ENCODE peak calls at places on chromosomes 1 and 21, in five cellular contexts. One of them, this sample, is unnamed.

GRCh38 chr1:116164056-116164889 is 53.1 kb downstream of the MAB21L3 start:
- DNase-seq in choroid plexus epithelial cell: no peak
- DNase-seq in NCI-H460: no peak
- DNase-seq in GM12865: no peak
- DNase-seq in stromal cell of bone marrow: no peak
- DNase-seq in this sample: no peak

GRCh38 chr21:34336756-34337391 is 26.9 kb upstream of the KCNE2 start:
- DNase-seq in choroid plexus epithelial cell: peak
- DNase-seq in NCI-H460: no peak
- DNase-seq in GM12865: no peak
- DNase-seq in stromal cell of bone marrow: peak
- DNase-seq in this sample: no peak

GRCh38 chr1:160996195-160996594 is 24.8 kb downstream of the F11R start:
- DNase-seq in choroid plexus epithelial cell: no peak
- DNase-seq in NCI-H460: peak
- DNase-seq in GM12865: no peak
- DNase-seq in stromal cell of bone marrow: no peak
- DNase-seq in this sample: no peak

GRCh38 chr1:228515200-228515834 is 28.1 kb downstream of the RNF187 start:
- DNase-seq in choroid plexus epithelial cell: peak
- DNase-seq in NCI-H460: peak
- DNase-seq in GM12865: peak
- DNase-seq in stromal cell of bone marrow: peak
- DNase-seq in this sample: peak

GRCh38 chr1:1925437-1926345 is 6.6 kb upstream of the TMEM52 start:
- DNase-seq in choroid plexus epithelial cell: no peak
- DNase-seq in NCI-H460: no peak
- DNase-seq in GM12865: no peak
- DNase-seq in stromal cell of bone marrow: no peak
- DNase-seq in this sample: no peak

GRCh38 chr1:164515932-164516331 is 43.1 kb upstream of the PBX1 start:
- DNase-seq in choroid plexus epithelial cell: peak
- DNase-seq in NCI-H460: no peak
- DNase-seq in GM12865: no peak
- DNase-seq in stromal cell of bone marrow: no peak
- DNase-seq in this sample: no peak

GRCh38 chr1:119227446-119227845 is 87.0 kb upstream of the WARS2 start:
- DNase-seq in choroid plexus epithelial cell: peak
- DNase-seq in NCI-H460: no peak
- DNase-seq in GM12865: no peak
- DNase-seq in stromal cell of bone marrow: no peak
- DNase-seq in this sample: no peak

GRCh38 chr1:4931486-4931885 is 277.1 kb downstream of the AJAP1 start:
- DNase-seq in choroid plexus epithelial cell: no peak
- DNase-seq in NCI-H460: no peak
- DNase-seq in GM12865: no peak
- DNase-seq in stromal cell of bone marrow: no peak
- DNase-seq in this sample: no peak

GRCh38 chr21:25171438-25171837 is 435.8 kb downstream of the MRPL39 start:
- DNase-seq in choroid plexus epithelial cell: peak
- DNase-seq in NCI-H460: no peak
- DNase-seq in GM12865: no peak
- DNase-seq in stromal cell of bone marrow: no peak
- DNase-seq in this sample: no peak

GRCh38 chr1:993379-993995 is 6.4 kb downstream of the HES4 start:
- DNase-seq in choroid plexus epithelial cell: no peak
- DNase-seq in NCI-H460: no peak
- DNase-seq in GM12865: no peak
- DNase-seq in stromal cell of bone marrow: no peak
- DNase-seq in this sample: no peak

GRCh38 chr1:59560807-59561450 is 253.8 kb upstream of the HOOK1 start:
- DNase-seq in choroid plexus epithelial cell: peak
- DNase-seq in NCI-H460: no peak
- DNase-seq in GM12865: peak
- DNase-seq in stromal cell of bone marrow: no peak
- DNase-seq in this sample: no peak

GRCh38 chr1:209861242-209861641 is 33.5 kb downstream of the UTP25 start:
- DNase-seq in choroid plexus epithelial cell: peak
- DNase-seq in NCI-H460: no peak
- DNase-seq in GM12865: no peak
- DNase-seq in stromal cell of bone marrow: no peak
- DNase-seq in this sample: no peak

GRCh38 chr1:228162286-228163003 is 3.2 kb upstream of the IBA57 start:
- DNase-seq in choroid plexus epithelial cell: peak
- DNase-seq in NCI-H460: no peak
- DNase-seq in GM12865: no peak
- DNase-seq in stromal cell of bone marrow: no peak
- DNase-seq in this sample: peak

GRCh38 chr1:203217139-203217621 is 12.3 kb downstream of the CHIT1 start:
- DNase-seq in choroid plexus epithelial cell: no peak
- DNase-seq in NCI-H460: no peak
- DNase-seq in GM12865: no peak
- DNase-seq in stromal cell of bone marrow: no peak
- DNase-seq in this sample: no peak

GRCh38 chr1:239467688-239468087 is 81.3 kb downstream of the CHRM3 start:
- DNase-seq in choroid plexus epithelial cell: no peak
- DNase-seq in NCI-H460: no peak
- DNase-seq in GM12865: no peak
- DNase-seq in stromal cell of bone marrow: no peak
- DNase-seq in this sample: no peak

GRCh38 chr1:228836954-228837481 is 101.7 kb downstream of the RHOU start:
- DNase-seq in choroid plexus epithelial cell: no peak
- DNase-seq in NCI-H460: no peak
- DNase-seq in GM12865: no peak
- DNase-seq in stromal cell of bone marrow: no peak
- DNase-seq in this sample: no peak

GRCh38 chr21:38768385-38769071 is 37.2 kb upstream of the ETS2 start:
- DNase-seq in choroid plexus epithelial cell: peak
- DNase-seq in NCI-H460: no peak
- DNase-seq in GM12865: peak
- DNase-seq in stromal cell of bone marrow: peak
- DNase-seq in this sample: peak

GRCh38 chr1:108829498-108829916 is 27.4 kb downstream of the AKNAD1 start:
- DNase-seq in choroid plexus epithelial cell: no peak
- DNase-seq in NCI-H460: peak
- DNase-seq in GM12865: no peak
- DNase-seq in stromal cell of bone marrow: peak
- DNase-seq in this sample: no peak

GRCh38 chr21:33760641-33761103 is 118.4 kb downstream of the ITSN1 start:
- DNase-seq in choroid plexus epithelial cell: peak
- DNase-seq in NCI-H460: no peak
- DNase-seq in GM12865: no peak
- DNase-seq in stromal cell of bone marrow: no peak
- DNase-seq in this sample: no peak

GRCh38 chr1:36083635-36084501 is at the start of gene TEKT2:
- DNase-seq in choroid plexus epithelial cell: peak
- DNase-seq in NCI-H460: no peak
- DNase-seq in GM12865: no peak
- DNase-seq in stromal cell of bone marrow: no peak
- DNase-seq in this sample: no peak

GRCh38 chr1:182332256-182332655 is 59.3 kb downstream of the GLUL start:
- DNase-seq in choroid plexus epithelial cell: no peak
- DNase-seq in NCI-H460: no peak
- DNase-seq in GM12865: no peak
- DNase-seq in stromal cell of bone marrow: no peak
- DNase-seq in this sample: no peak

GRCh38 chr21:35904995-35905972 is 155.0 kb downstream of the SETD4 start:
- DNase-seq in choroid plexus epithelial cell: no peak
- DNase-seq in NCI-H460: no peak
- DNase-seq in GM12865: no peak
- DNase-seq in stromal cell of bone marrow: no peak
- DNase-seq in this sample: no peak

GRCh38 chr1:34378968-34379729 is 202.4 kb downstream of the C1orf94 start:
- DNase-seq in choroid plexus epithelial cell: no peak
- DNase-seq in NCI-H460: no peak
- DNase-seq in GM12865: no peak
- DNase-seq in stromal cell of bone marrow: no peak
- DNase-seq in this sample: no peak

GRCh38 chr1:6591222-6591621 is 11.4 kb downstream of the ZBTB48 start:
- DNase-seq in choroid plexus epithelial cell: no peak
- DNase-seq in NCI-H460: no peak
- DNase-seq in GM12865: no peak
- DNase-seq in stromal cell of bone marrow: no peak
- DNase-seq in this sample: no peak

GRCh38 chr1:180994262-180994661 is 28.4 kb downstream of the STX6 start:
- DNase-seq in choroid plexus epithelial cell: peak
- DNase-seq in NCI-H460: no peak
- DNase-seq in GM12865: no peak
- DNase-seq in stromal cell of bone marrow: no peak
- DNase-seq in this sample: no peak

GRCh38 chr1:109181085-109181806 is 32.5 kb upstream of the SARS1 start:
- DNase-seq in choroid plexus epithelial cell: peak
- DNase-seq in NCI-H460: no peak
- DNase-seq in GM12865: no peak
- DNase-seq in stromal cell of bone marrow: peak
- DNase-seq in this sample: no peak

GRCh38 chr21:42441963-42442362 is 38.3 kb downstream of the UBASH3A start:
- DNase-seq in choroid plexus epithelial cell: no peak
- DNase-seq in NCI-H460: no peak
- DNase-seq in GM12865: no peak
- DNase-seq in stromal cell of bone marrow: no peak
- DNase-seq in this sample: no peak

GRCh38 chr1:81225769-81226602 is 574.7 kb upstream of the ADGRL2 start:
- DNase-seq in choroid plexus epithelial cell: no peak
- DNase-seq in NCI-H460: no peak
- DNase-seq in GM12865: peak
- DNase-seq in stromal cell of bone marrow: no peak
- DNase-seq in this sample: no peak

GRCh38 chr1:76640092-76640491 is 227.2 kb upstream of the ST6GALNAC5 start:
- DNase-seq in choroid plexus epithelial cell: peak
- DNase-seq in NCI-H460: peak
- DNase-seq in GM12865: no peak
- DNase-seq in stromal cell of bone marrow: no peak
- DNase-seq in this sample: no peak

GRCh38 chr1:212606734-212607205 is 1.8 kb upstream of the ATF3 start:
- DNase-seq in choroid plexus epithelial cell: no peak
- DNase-seq in NCI-H460: no peak
- DNase-seq in GM12865: peak
- DNase-seq in stromal cell of bone marrow: no peak
- DNase-seq in this sample: peak

GRCh38 chr1:195723796-195724194 is 884.4 kb downstream of the KCNT2 start:
- DNase-seq in choroid plexus epithelial cell: no peak
- DNase-seq in NCI-H460: no peak
- DNase-seq in GM12865: no peak
- DNase-seq in stromal cell of bone marrow: no peak
- DNase-seq in this sample: no peak

GRCh38 chr1:94539496-94539895 is 2.1 kb downstream of the F3 start:
- DNase-seq in choroid plexus epithelial cell: no peak
- DNase-seq in NCI-H460: no peak
- DNase-seq in GM12865: no peak
- DNase-seq in stromal cell of bone marrow: no peak
- DNase-seq in this sample: no peak

GRCh38 chr1:67880056-67880601 is 46.9 kb upstream of the GNG12 start:
- DNase-seq in choroid plexus epithelial cell: peak
- DNase-seq in NCI-H460: no peak
- DNase-seq in GM12865: no peak
- DNase-seq in stromal cell of bone marrow: peak
- DNase-seq in this sample: no peak

GRCh38 chr1:75203415-75204277 is 69.5 kb downstream of the LHX8 start:
- DNase-seq in choroid plexus epithelial cell: peak
- DNase-seq in NCI-H460: peak
- DNase-seq in GM12865: peak
- DNase-seq in stromal cell of bone marrow: peak
- DNase-seq in this sample: peak

GRCh38 chr1:7046891-7047290 is 261.6 kb downstream of the CAMTA1 start:
- DNase-seq in choroid plexus epithelial cell: peak
- DNase-seq in NCI-H460: no peak
- DNase-seq in GM12865: no peak
- DNase-seq in stromal cell of bone marrow: no peak
- DNase-seq in this sample: no peak

GRCh38 chr1:228336308-228337030 is 70.2 kb downstream of the TRIM11 start:
- DNase-seq in choroid plexus epithelial cell: no peak
- DNase-seq in NCI-H460: no peak
- DNase-seq in GM12865: no peak
- DNase-seq in stromal cell of bone marrow: peak
- DNase-seq in this sample: no peak

GRCh38 chr1:120178799-120179419 is 2.6 kb upstream of the SEC22B start:
- DNase-seq in choroid plexus epithelial cell: peak
- DNase-seq in NCI-H460: peak
- DNase-seq in GM12865: no peak
- DNase-seq in stromal cell of bone marrow: peak
- DNase-seq in this sample: no peak

GRCh38 chr1:110916669-110917306 is 43.8 kb downstream of the CD53 start:
- DNase-seq in choroid plexus epithelial cell: peak
- DNase-seq in NCI-H460: peak
- DNase-seq in GM12865: peak
- DNase-seq in stromal cell of bone marrow: no peak
- DNase-seq in this sample: no peak

This sample was measured in CD4-positive, CD25-positive, alpha-beta regulatory T cell.